ENCODE peak calls at places on chromosomes 5 and 9, in four cellular contexts. P, H, B and U are unnamed samples.

GRCh38 chr5:180294913-180295555 is 3.2 kb upstream of the MAPK9 start:
- DNase-seq in P (no peak), H (no peak), B (no peak), U (no peak)

GRCh38 chr9:26656003-26656940 is 236.3 kb downstream of the CAAP1 start:
- DNase-seq in P (no peak), H (no peak), B (no peak), U (no peak)

GRCh38 chr5:142821733-142822487 is 51.7 kb downstream of the ARHGAP26 start:
- DNase-seq in P (no peak), H (no peak), B (no peak), U (no peak)

GRCh38 chr9:70054546-70054945 is 10.9 kb downstream of the MAMDC2 start:
- DNase-seq in P (no peak), H (no peak), B (no peak), U (no peak)

GRCh38 chr5:34803974-34804373 is 35.0 kb upstream of the TTC23L start:
- DNase-seq in P (no peak), H (no peak), B (no peak), U (no peak)

GRCh38 chr5:141816598-141817399 is 61.4 kb downstream of the PCDH1 start:
- DNase-seq in P (no peak), H (no peak), B (no peak), U (no peak)

GRCh38 chr9:17291766-17292165 is 156.9 kb downstream of the CNTLN start:
- DNase-seq in P (no peak), H (no peak), B (no peak), U (no peak)

GRCh38 chr5:108345541-108346171 is 36.2 kb downstream of the FBXL17 start:
- DNase-seq in P (no peak), H (no peak), B (peak; percentile 35), U (no peak)

GRCh38 chr5:132500931-132501628 is 10.5 kb upstream of the IRF1 start:
- DNase-seq in P (peak; percentile 90), H (peak; percentile 65), B (peak; percentile 76), U (peak; percentile 80)

GRCh38 chr5:88251048-88251711 is 17.5 kb downstream of the TMEM161B start:
- DNase-seq in P (no peak), H (no peak), B (no peak), U (peak; percentile 1)

GRCh38 chr9:75133396-75133795 is 45.1 kb downstream of the OSTF1 start:
- DNase-seq in P (no peak), H (no peak), B (no peak), U (no peak)

GRCh38 chr5:168135897-168136296 is 155.5 kb upstream of the WWC1 start:
- DNase-seq in P (no peak), H (no peak), B (no peak), U (no peak)

GRCh38 chr5:151670074-151670686 is 16.5 kb downstream of the SPARC start:
- DNase-seq in P (no peak), H (no peak), B (no peak), U (no peak)

GRCh38 chr5:140554454-140554853 is 2.8 kb downstream of the SRA1 start:
- DNase-seq in P (no peak), H (no peak), B (no peak), U (no peak)

GRCh38 chr5:114729986-114730385 is 368.1 kb downstream of the KCNN2 start:
- DNase-seq in P (no peak), H (no peak), B (no peak), U (no peak)

GRCh38 chr9:93167185-93167584 is 16.8 kb upstream of the WNK2 start:
- DNase-seq in P (no peak), H (no peak), B (no peak), U (no peak)
- H3K27me3 ChIP-seq in P (no peaks in the 10 kb centered on the region), H (no peaks in the 10 kb centered on the region), B (no peaks in the 10 kb centered on the region), U (no peaks in the 10 kb centered on the region)

DNA sequence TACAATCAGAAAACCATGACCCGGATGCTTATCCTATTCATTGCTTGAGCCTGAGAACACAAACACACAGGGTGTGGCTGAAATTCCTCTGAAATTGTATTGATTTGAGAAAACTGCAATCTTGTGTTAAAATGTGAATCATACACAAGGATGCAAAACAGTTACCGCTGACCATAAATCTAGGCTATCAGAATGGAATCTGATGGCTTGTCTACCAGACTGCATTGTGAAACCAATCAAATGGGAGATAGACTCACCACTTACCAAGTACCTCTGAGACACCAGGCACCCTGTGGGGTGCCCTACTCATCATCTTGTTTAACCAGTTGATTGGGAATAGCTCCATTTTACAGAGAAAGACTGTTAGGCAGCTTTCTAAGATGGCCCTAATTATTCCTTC is 188.7 kb upstream of the MSX2 start:
- DNase-seq in P (no peak), H (no peak), B (no peak), U (no peak)
- H3K4me1 ChIP-seq in P (peaks cover 24% of the 10 kb centered on the region), H (no peaks in the 10 kb centered on the region), B (no peaks in the 10 kb centered on the region), U (peaks cover 4% of the 10 kb centered on the region)

DNA sequence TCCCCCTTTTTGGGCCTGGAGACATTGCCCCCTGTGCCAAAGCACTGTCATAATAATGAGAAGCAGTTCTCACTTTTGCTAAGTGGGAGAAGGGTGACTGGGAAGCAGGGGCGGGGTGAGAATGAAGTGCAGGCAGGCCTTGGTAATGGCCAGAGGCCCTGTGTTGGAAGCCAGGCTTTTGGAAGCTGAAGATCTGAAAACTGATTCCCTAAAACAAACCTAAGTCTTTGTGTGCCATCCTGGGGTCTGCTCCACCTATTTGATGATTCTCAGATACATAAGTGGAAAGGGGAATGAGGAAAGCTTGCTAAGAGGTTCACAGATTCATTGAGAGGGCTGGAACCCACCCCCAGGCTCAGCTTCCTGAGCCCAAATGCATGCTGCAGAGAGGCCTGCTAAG is 74.9 kb downstream of the NSG2 start:
- DNase-seq in P (no peak), H (no peak), B (no peak), U (no peak)
- H3K27me3 ChIP-seq in P (no peaks in the 10 kb centered on the region), H (no peaks in the 10 kb centered on the region), B (no peaks in the 10 kb centered on the region), U (no peaks in the 10 kb centered on the region)

DNA sequence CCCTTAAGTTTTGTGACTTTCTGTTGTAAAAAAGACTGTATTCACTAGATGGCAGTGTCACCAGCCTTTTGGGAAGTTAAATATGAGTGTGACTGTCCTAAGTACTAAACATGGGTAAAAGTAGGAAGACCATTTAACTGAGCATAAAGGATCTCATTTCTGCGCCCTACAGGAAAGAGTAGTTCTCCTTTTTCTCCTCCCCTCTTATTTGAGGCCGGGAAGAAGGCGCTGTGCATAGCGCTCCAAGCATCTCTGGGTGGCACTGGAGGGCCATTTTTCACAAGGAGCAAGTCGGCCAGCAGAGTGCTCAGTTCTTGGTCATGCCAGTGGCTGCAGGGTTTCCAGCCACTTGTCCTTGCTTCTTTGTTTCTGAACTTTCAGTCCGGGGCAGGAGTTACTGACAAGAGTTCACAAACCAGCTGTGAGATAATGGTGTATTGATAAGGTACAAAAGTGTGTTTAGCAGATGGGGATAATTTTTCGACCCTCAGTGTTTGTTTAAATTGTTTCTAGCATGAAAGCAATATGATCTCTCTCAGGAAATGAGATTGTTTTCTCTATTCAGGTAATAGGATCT is 227.6 kb upstream of the DMRT1 start:
- DNase-seq in P (peak; percentile 81), H (peak; percentile 78), B (peak; percentile 27), U (no peak)
- H3K4me1 ChIP-seq in P (peaks cover 24% of the 10 kb centered on the region), H (peaks cover 30% of the 10 kb centered on the region), B (no peaks in the 10 kb centered on the region), U (no peaks in the 10 kb centered on the region)

DNA sequence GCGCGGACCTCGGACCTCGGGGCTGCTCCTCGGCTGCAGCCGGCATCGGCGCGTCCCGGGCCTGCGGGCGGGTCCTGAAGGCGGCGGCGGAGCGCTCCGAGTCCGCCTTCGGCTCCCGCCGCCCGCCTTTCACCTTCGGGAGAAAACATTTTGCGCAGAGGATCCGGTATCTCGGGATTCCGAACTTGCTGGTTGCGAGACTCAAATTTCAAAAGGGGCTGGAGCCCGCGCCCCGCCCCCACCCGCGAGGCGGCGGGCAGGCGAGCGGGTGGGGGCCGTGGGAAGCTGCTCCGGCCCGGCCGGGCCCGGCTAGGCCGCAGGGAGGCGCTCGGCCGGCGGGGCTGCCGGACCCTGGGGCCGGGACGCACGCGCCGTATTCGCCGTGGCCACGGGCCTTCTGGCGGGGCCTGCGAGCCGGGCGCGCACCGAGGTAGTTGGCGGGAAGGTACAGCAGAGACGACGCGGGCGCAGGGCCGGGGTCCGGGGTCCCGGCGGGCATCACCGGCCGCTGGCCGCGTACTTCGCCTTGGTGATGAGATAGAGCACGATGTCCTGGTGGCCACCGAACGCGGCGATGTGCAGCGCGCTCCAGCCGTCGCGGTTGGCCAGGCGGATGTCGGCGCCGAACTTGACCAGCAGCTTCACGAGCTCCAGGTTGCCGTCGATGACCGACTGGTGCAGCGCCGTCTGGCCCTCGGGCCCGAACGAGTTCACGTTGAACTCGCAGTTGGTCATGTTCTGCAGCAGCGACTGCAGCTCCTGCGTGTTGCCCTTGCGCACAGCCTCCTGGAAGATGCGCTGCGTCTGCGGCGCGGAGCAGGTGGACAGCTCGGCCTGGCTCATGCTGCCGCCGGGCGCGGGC is 754 bp downstream of the NRARP start:
- DNase-seq in P (no peak), H (peak; percentile 65), B (no peak), U (no peak)
- H3K27me3 ChIP-seq in P (no peaks in the 10 kb centered on the region), H (no peaks in the 10 kb centered on the region), B (peaks cover 37% of the 10 kb centered on the region), U (peaks cover 24% of the 10 kb centered on the region)

GRCh38 chr9:9791621-9792020 is 821.2 kb downstream of the PTPRD start:
- DNase-seq in P (no peak), H (no peak), B (no peak), U (no peak)
- H3K4me1 ChIP-seq in P (no peaks in the 10 kb centered on the region), H (no peaks in the 10 kb centered on the region), B (no peaks in the 10 kb centered on the region), U (no peaks in the 10 kb centered on the region)

DNA sequence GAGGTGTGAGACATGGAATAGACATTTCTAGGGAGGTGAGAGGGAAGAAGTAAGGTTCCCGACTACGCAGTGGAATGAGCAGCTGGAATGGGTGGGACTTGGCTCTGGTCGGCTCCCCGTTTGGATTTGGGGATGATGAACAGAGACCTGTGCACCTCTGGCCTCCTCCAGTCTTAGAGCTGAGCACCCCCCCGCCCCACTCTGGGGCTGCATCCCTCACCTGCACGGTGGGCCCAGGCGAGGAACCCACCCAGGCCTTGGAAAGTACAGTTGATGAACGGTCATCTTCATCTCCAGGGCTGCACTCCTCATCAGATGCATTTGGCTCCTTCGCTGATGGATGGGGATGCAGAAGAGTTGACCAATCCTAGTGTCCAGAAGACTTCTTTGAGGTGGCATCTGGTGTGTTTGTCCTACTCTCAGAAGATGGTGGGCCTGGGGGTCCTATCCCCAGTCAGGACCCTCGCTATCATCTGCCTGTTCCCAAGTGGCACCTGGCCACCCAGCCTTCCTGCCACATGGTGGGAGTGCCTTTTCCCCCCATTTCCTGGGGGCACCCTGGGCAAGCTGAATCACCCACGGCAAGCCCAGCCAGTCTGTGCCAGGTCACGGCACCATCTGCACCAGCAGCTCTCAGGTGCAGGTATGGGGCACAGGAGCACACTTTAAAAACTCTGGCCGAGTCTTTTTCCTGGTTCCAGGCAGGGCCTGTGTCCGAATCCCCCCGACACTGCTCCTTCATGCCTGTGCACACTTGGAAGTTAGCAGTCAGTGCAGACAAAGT is 70.5 kb downstream of the GTF3C4 start:
- DNase-seq in P (no peak), H (no peak), B (no peak), U (no peak)
- H3K27me3 ChIP-seq in P (no peaks in the 10 kb centered on the region), H (no peaks in the 10 kb centered on the region), B (peaks cover 19% of the 10 kb centered on the region), U (no peaks in the 10 kb centered on the region)

DNA sequence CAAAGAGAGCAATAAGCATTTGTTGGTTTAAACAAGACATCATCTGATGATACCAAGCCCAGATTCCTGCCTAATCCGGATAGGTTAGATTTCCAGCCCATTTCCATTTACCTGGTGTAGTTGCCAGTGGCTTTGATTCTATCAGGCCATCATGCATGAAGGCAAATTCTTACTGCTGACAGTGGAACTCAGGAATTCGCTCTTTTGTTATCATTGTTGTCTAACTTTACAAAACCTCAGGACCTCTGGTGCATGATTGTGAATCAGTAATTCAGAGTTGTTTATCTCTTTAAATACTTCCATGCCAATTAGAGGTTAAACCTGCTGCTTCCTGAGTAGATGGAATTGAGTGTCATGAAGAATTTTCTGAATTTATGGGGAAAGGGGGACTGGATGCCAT is 76.5 kb downstream of the C9orf152 start:
- DNase-seq in P (no peak), H (no peak), B (no peak), U (no peak)
- H3K4me1 ChIP-seq in P (peaks cover 28% of the 10 kb centered on the region), H (no peaks in the 10 kb centered on the region), B (peaks cover 4% of the 10 kb centered on the region), U (no peaks in the 10 kb centered on the region)

GRCh38 chr5:159050408-159051091 is 49.2 kb downstream of the EBF1 start:
- DNase-seq in P (no peak), H (no peak), B (no peak), U (no peak)
- H3K27me3 ChIP-seq in P (no peaks in the 10 kb centered on the region), H (no peaks in the 10 kb centered on the region), B (peaks cover 20% of the 10 kb centered on the region), U (peaks cover 28% of the 10 kb centered on the region)

GRCh38 chr5:94025788-94026473 is 284.5 kb upstream of the POU5F2 start:
- DNase-seq in P (peak; percentile 58), H (no peak), B (no peak), U (no peak)
- H3K4me1 ChIP-seq in P (no peaks in the 10 kb centered on the region), H (peaks cover 4% of the 10 kb centered on the region), B (no peaks in the 10 kb centered on the region), U (no peaks in the 10 kb centered on the region)